ENCODE peak calls at places on chromosomes 5 and 9, in nine cellular contexts. One of them, this sample, is unnamed.
A peak's percentile ranks its signal among the peaks of the same experiment; 100 is the strongest.

GRCh38 chr9:91119679-91120078 is 242.0 kb downstream of the AUH start:
- DNase-seq in AG08395: peak; percentile 66
- DNase-seq in RCC 7860: no peak
- DNase-seq in erythroblast: no peak
- DNase-seq in fibroblast of lung: peak; percentile 63
- DNase-seq in endothelial cell: no peak
- DNase-seq in CD4-positive, alpha-beta memory T cell: no peak
- DNase-seq in stimulated activated naive CD8-positive, alpha-beta T cell treated with anti-CD3 and anti-CD28 coated beads, Interleukin-15, Interleukin-2, amounts not matched to agents 100 U/mL and 50 U/mL, for 24 hours: no peak
- DNase-seq in AML-193: no peak
- DNase-seq in this sample: no peak

GRCh38 chr5:73445708-73446630 is 2.6 kb downstream of the FOXD1 start:
- DNase-seq in AG08395: no peak
- DNase-seq in RCC 7860: no peak
- DNase-seq in erythroblast: peak; percentile 52
- DNase-seq in fibroblast of lung: no peak
- DNase-seq in endothelial cell: no peak
- DNase-seq in CD4-positive, alpha-beta memory T cell: no peak
- DNase-seq in stimulated activated naive CD8-positive, alpha-beta T cell treated with anti-CD3 and anti-CD28 coated beads, Interleukin-15, Interleukin-2, amounts not matched to agents 100 U/mL and 50 U/mL, for 24 hours: no peak
- DNase-seq in AML-193: no peak
- DNase-seq in this sample: no peak

GRCh38 chr5:82623094-82623514 is 344.9 kb upstream of the RPS23 start:
- DNase-seq in AG08395: no peak
- DNase-seq in RCC 7860: no peak
- DNase-seq in erythroblast: no peak
- DNase-seq in fibroblast of lung: no peak
- DNase-seq in endothelial cell: no peak
- DNase-seq in CD4-positive, alpha-beta memory T cell: no peak
- DNase-seq in stimulated activated naive CD8-positive, alpha-beta T cell treated with anti-CD3 and anti-CD28 coated beads, Interleukin-15, Interleukin-2, amounts not matched to agents 100 U/mL and 50 U/mL, for 24 hours: no peak
- DNase-seq in AML-193: no peak
- DNase-seq in this sample: no peak

GRCh38 chr5:142697356-142697807 is 11.5 kb upstream of the FGF1 start:
- DNase-seq in AG08395: peak; percentile 15
- DNase-seq in RCC 7860: no peak
- DNase-seq in erythroblast: no peak
- DNase-seq in fibroblast of lung: peak; percentile 25
- DNase-seq in endothelial cell: no peak
- DNase-seq in CD4-positive, alpha-beta memory T cell: no peak
- DNase-seq in stimulated activated naive CD8-positive, alpha-beta T cell treated with anti-CD3 and anti-CD28 coated beads, Interleukin-15, Interleukin-2, amounts not matched to agents 100 U/mL and 50 U/mL, for 24 hours: no peak
- DNase-seq in AML-193: no peak
- DNase-seq in this sample: no peak

GRCh38 chr5:24472518-24472917 is 172.3 kb downstream of the CDH10 start:
- DNase-seq in AG08395: no peak
- DNase-seq in RCC 7860: no peak
- DNase-seq in erythroblast: no peak
- DNase-seq in fibroblast of lung: no peak
- DNase-seq in endothelial cell: no peak
- DNase-seq in CD4-positive, alpha-beta memory T cell: no peak
- DNase-seq in stimulated activated naive CD8-positive, alpha-beta T cell treated with anti-CD3 and anti-CD28 coated beads, Interleukin-15, Interleukin-2, amounts not matched to agents 100 U/mL and 50 U/mL, for 24 hours: no peak
- DNase-seq in AML-193: no peak
- DNase-seq in this sample: no peak

GRCh38 chr5:144844086-144844485 is 673.4 kb downstream of the KCTD16 start:
- DNase-seq in AG08395: no peak
- DNase-seq in RCC 7860: no peak
- DNase-seq in erythroblast: no peak
- DNase-seq in fibroblast of lung: no peak
- DNase-seq in endothelial cell: no peak
- DNase-seq in CD4-positive, alpha-beta memory T cell: no peak
- DNase-seq in stimulated activated naive CD8-positive, alpha-beta T cell treated with anti-CD3 and anti-CD28 coated beads, Interleukin-15, Interleukin-2, amounts not matched to agents 100 U/mL and 50 U/mL, for 24 hours: no peak
- DNase-seq in AML-193: no peak
- DNase-seq in this sample: no peak

GRCh38 chr9:74663456-74663855 is 166.3 kb downstream of the RORB start:
- DNase-seq in AG08395: no peak
- DNase-seq in RCC 7860: no peak
- DNase-seq in erythroblast: no peak
- DNase-seq in fibroblast of lung: peak; percentile 30
- DNase-seq in endothelial cell: no peak
- DNase-seq in CD4-positive, alpha-beta memory T cell: no peak
- DNase-seq in stimulated activated naive CD8-positive, alpha-beta T cell treated with anti-CD3 and anti-CD28 coated beads, Interleukin-15, Interleukin-2, amounts not matched to agents 100 U/mL and 50 U/mL, for 24 hours: no peak
- DNase-seq in AML-193: no peak
- DNase-seq in this sample: no peak

GRCh38 chr5:138544171-138545134 is 1.4 kb upstream of the ETF1 start:
- DNase-seq in AG08395: no peak
- DNase-seq in RCC 7860: peak; percentile 11
- DNase-seq in erythroblast: peak; percentile 75
- DNase-seq in fibroblast of lung: peak; percentile 42
- DNase-seq in endothelial cell: no peak
- DNase-seq in CD4-positive, alpha-beta memory T cell: no peak
- DNase-seq in stimulated activated naive CD8-positive, alpha-beta T cell treated with anti-CD3 and anti-CD28 coated beads, Interleukin-15, Interleukin-2, amounts not matched to agents 100 U/mL and 50 U/mL, for 24 hours: peak; percentile 16
- DNase-seq in AML-193: no peak
- DNase-seq in this sample: no peak

GRCh38 chr9:126420643-126421564 is 94.3 kb downstream of the MVB12B start:
- DNase-seq in AG08395: no peak
- DNase-seq in RCC 7860: peak; percentile 14
- DNase-seq in erythroblast: no peak
- DNase-seq in fibroblast of lung: peak; percentile 84
- DNase-seq in endothelial cell: no peak
- DNase-seq in CD4-positive, alpha-beta memory T cell: no peak
- DNase-seq in stimulated activated naive CD8-positive, alpha-beta T cell treated with anti-CD3 and anti-CD28 coated beads, Interleukin-15, Interleukin-2, amounts not matched to agents 100 U/mL and 50 U/mL, for 24 hours: no peak
- DNase-seq in AML-193: no peak
- DNase-seq in this sample: peak; percentile 78

GRCh38 chr5:119355244-119355635 is 579 bp upstream of the TNFAIP8 start:
- DNase-seq in AG08395: no peak
- DNase-seq in RCC 7860: no peak
- DNase-seq in erythroblast: no peak
- DNase-seq in fibroblast of lung: no peak
- DNase-seq in endothelial cell: no peak
- DNase-seq in CD4-positive, alpha-beta memory T cell: no peak
- DNase-seq in stimulated activated naive CD8-positive, alpha-beta T cell treated with anti-CD3 and anti-CD28 coated beads, Interleukin-15, Interleukin-2, amounts not matched to agents 100 U/mL and 50 U/mL, for 24 hours: peak; percentile 57
- DNase-seq in AML-193: no peak
- DNase-seq in this sample: no peak

GRCh38 chr5:155735388-155735787 is 591.6 kb upstream of the SGCD start:
- DNase-seq in AG08395: peak; percentile 29
- DNase-seq in RCC 7860: no peak
- DNase-seq in erythroblast: no peak
- DNase-seq in fibroblast of lung: peak; percentile 1
- DNase-seq in endothelial cell: no peak
- DNase-seq in CD4-positive, alpha-beta memory T cell: no peak
- DNase-seq in stimulated activated naive CD8-positive, alpha-beta T cell treated with anti-CD3 and anti-CD28 coated beads, Interleukin-15, Interleukin-2, amounts not matched to agents 100 U/mL and 50 U/mL, for 24 hours: no peak
- DNase-seq in AML-193: no peak
- DNase-seq in this sample: peak; percentile 38

GRCh38 chr5:88948746-88949600 is 66.0 kb upstream of the MEF2C start:
- DNase-seq in AG08395: no peak
- DNase-seq in RCC 7860: no peak
- DNase-seq in erythroblast: no peak
- DNase-seq in fibroblast of lung: no peak
- DNase-seq in endothelial cell: no peak
- DNase-seq in CD4-positive, alpha-beta memory T cell: no peak
- DNase-seq in stimulated activated naive CD8-positive, alpha-beta T cell treated with anti-CD3 and anti-CD28 coated beads, Interleukin-15, Interleukin-2, amounts not matched to agents 100 U/mL and 50 U/mL, for 24 hours: no peak
- DNase-seq in AML-193: no peak
- DNase-seq in this sample: no peak

GRCh38 chr9:30103647-30104394 is 2280.6 kb upstream of the ACO1 start:
- DNase-seq in AG08395: no peak
- DNase-seq in RCC 7860: no peak
- DNase-seq in erythroblast: no peak
- DNase-seq in fibroblast of lung: no peak
- DNase-seq in endothelial cell: no peak
- DNase-seq in CD4-positive, alpha-beta memory T cell: no peak
- DNase-seq in stimulated activated naive CD8-positive, alpha-beta T cell treated with anti-CD3 and anti-CD28 coated beads, Interleukin-15, Interleukin-2, amounts not matched to agents 100 U/mL and 50 U/mL, for 24 hours: no peak
- DNase-seq in AML-193: no peak
- DNase-seq in this sample: no peak

GRCh38 chr9:128118971-128119665 is 8.4 kb downstream of the PTGES2 start:
- DNase-seq in AG08395: no peak
- DNase-seq in RCC 7860: no peak
- DNase-seq in erythroblast: no peak
- DNase-seq in fibroblast of lung: no peak
- DNase-seq in endothelial cell: no peak
- DNase-seq in CD4-positive, alpha-beta memory T cell: no peak
- DNase-seq in stimulated activated naive CD8-positive, alpha-beta T cell treated with anti-CD3 and anti-CD28 coated beads, Interleukin-15, Interleukin-2, amounts not matched to agents 100 U/mL and 50 U/mL, for 24 hours: no peak
- DNase-seq in AML-193: no peak
- DNase-seq in this sample: no peak

GRCh38 chr9:134823623-134824022 is 57.0 kb upstream of the FCN2 start:
- DNase-seq in AG08395: no peak
- DNase-seq in RCC 7860: no peak
- DNase-seq in erythroblast: no peak
- DNase-seq in fibroblast of lung: no peak
- DNase-seq in endothelial cell: no peak
- DNase-seq in CD4-positive, alpha-beta memory T cell: no peak
- DNase-seq in stimulated activated naive CD8-positive, alpha-beta T cell treated with anti-CD3 and anti-CD28 coated beads, Interleukin-15, Interleukin-2, amounts not matched to agents 100 U/mL and 50 U/mL, for 24 hours: no peak
- DNase-seq in AML-193: no peak
- DNase-seq in this sample: no peak

GRCh38 chr5:133944263-133945230 is 23.9 kb downstream of the C5orf15 start:
- DNase-seq in AG08395: peak; percentile 49
- DNase-seq in RCC 7860: peak; percentile 44
- DNase-seq in erythroblast: peak; percentile 86
- DNase-seq in fibroblast of lung: peak; percentile 39
- DNase-seq in endothelial cell: peak; percentile 63
- DNase-seq in CD4-positive, alpha-beta memory T cell: peak; percentile 19
- DNase-seq in stimulated activated naive CD8-positive, alpha-beta T cell treated with anti-CD3 and anti-CD28 coated beads, Interleukin-15, Interleukin-2, amounts not matched to agents 100 U/mL and 50 U/mL, for 24 hours: peak; percentile 68
- DNase-seq in AML-193: no peak
- DNase-seq in this sample: peak; percentile 53

GRCh38 chr9:93808115-93809029 is 146.8 kb downstream of the BARX1 start:
- DNase-seq in AG08395: no peak
- DNase-seq in RCC 7860: no peak
- DNase-seq in erythroblast: no peak
- DNase-seq in fibroblast of lung: no peak
- DNase-seq in endothelial cell: no peak
- DNase-seq in CD4-positive, alpha-beta memory T cell: no peak
- DNase-seq in stimulated activated naive CD8-positive, alpha-beta T cell treated with anti-CD3 and anti-CD28 coated beads, Interleukin-15, Interleukin-2, amounts not matched to agents 100 U/mL and 50 U/mL, for 24 hours: no peak
- DNase-seq in AML-193: no peak
- DNase-seq in this sample: no peak